ENCODE peak calls at places on chromosomes 1 and 21, in seven cellular contexts. One of them, this sample, is unnamed.

GRCh38 chr1:230972855-230973271 is 5.8 kb downstream of the TTC13 start:
- DNase-seq in fibroblast of lung: no peak
- DNase-seq in WTC11: no peak
- DNase-seq in MCF 10A: no peak
- DNase-seq in GM23248: peak; percentile 41
- DNase-seq in stimulated activated CD4-positive, alpha-beta T cell treated with anti-CD3 and anti-CD28 coated beads, Interleukin-4, amount 100 ng/mL, for 4 hours: peak; percentile 16
- DNase-seq in lung: no peak
- DNase-seq in this sample: no peak

GRCh38 chr1:156423422-156424352 is 54.7 kb downstream of the RHBG start:
- DNase-seq in fibroblast of lung: no peak
- DNase-seq in WTC11: no peak
- DNase-seq in MCF 10A: no peak
- DNase-seq in GM23248: no peak
- DNase-seq in stimulated activated CD4-positive, alpha-beta T cell treated with anti-CD3 and anti-CD28 coated beads, Interleukin-4, amount 100 ng/mL, for 4 hours: no peak
- DNase-seq in lung: no peak
- DNase-seq in this sample: no peak

GRCh38 chr1:45974541-45975269 is 157.7 kb downstream of the PIK3R3 start:
- DNase-seq in fibroblast of lung: no peak
- DNase-seq in WTC11: no peak
- DNase-seq in MCF 10A: peak; percentile 64
- DNase-seq in GM23248: no peak
- DNase-seq in stimulated activated CD4-positive, alpha-beta T cell treated with anti-CD3 and anti-CD28 coated beads, Interleukin-4, amount 100 ng/mL, for 4 hours: no peak
- DNase-seq in lung: no peak
- DNase-seq in this sample: no peak

GRCh38 chr1:43987159-43988022 is 4.0 kb upstream of the CCDC24 start:
- DNase-seq in fibroblast of lung: no peak
- DNase-seq in WTC11: no peak
- DNase-seq in MCF 10A: no peak
- DNase-seq in GM23248: peak; percentile 54
- DNase-seq in stimulated activated CD4-positive, alpha-beta T cell treated with anti-CD3 and anti-CD28 coated beads, Interleukin-4, amount 100 ng/mL, for 4 hours: no peak
- DNase-seq in lung: no peak
- DNase-seq in this sample: peak; percentile 50

GRCh38 chr21:37758997-37759396 is 157.3 kb downstream of the KCNJ6 start:
- DNase-seq in fibroblast of lung: peak; percentile 59
- DNase-seq in WTC11: peak; percentile 79
- DNase-seq in MCF 10A: peak; percentile 54
- DNase-seq in GM23248: peak; percentile 68
- DNase-seq in stimulated activated CD4-positive, alpha-beta T cell treated with anti-CD3 and anti-CD28 coated beads, Interleukin-4, amount 100 ng/mL, for 4 hours: no peak
- DNase-seq in lung: no peak
- DNase-seq in this sample: peak; percentile 65

GRCh38 chr1:82445132-82445531 is 644.4 kb downstream of the ADGRL2 start:
- DNase-seq in fibroblast of lung: no peak
- DNase-seq in WTC11: no peak
- DNase-seq in MCF 10A: no peak
- DNase-seq in GM23248: no peak
- DNase-seq in stimulated activated CD4-positive, alpha-beta T cell treated with anti-CD3 and anti-CD28 coated beads, Interleukin-4, amount 100 ng/mL, for 4 hours: no peak
- DNase-seq in lung: no peak
- DNase-seq in this sample: no peak

GRCh38 chr1:156114101-156114918 is at the start of gene LMNA:
- DNase-seq in fibroblast of lung: peak; percentile 96
- DNase-seq in WTC11: peak; percentile 80
- DNase-seq in MCF 10A: peak; percentile 100
- DNase-seq in GM23248: peak; percentile 98
- DNase-seq in stimulated activated CD4-positive, alpha-beta T cell treated with anti-CD3 and anti-CD28 coated beads, Interleukin-4, amount 100 ng/mL, for 4 hours: peak; percentile 72
- DNase-seq in lung: peak; percentile 92
- DNase-seq in this sample: peak; percentile 97

GRCh38 chr21:33021150-33021549 is 4.6 kb upstream of the OLIG2 start:
- DNase-seq in fibroblast of lung: no peak
- DNase-seq in WTC11: no peak
- DNase-seq in MCF 10A: no peak
- DNase-seq in GM23248: no peak
- DNase-seq in stimulated activated CD4-positive, alpha-beta T cell treated with anti-CD3 and anti-CD28 coated beads, Interleukin-4, amount 100 ng/mL, for 4 hours: no peak
- DNase-seq in lung: no peak
- DNase-seq in this sample: no peak

GRCh38 chr1:226094451-226094850 is 31.9 kb downstream of the H3-3A start:
- DNase-seq in fibroblast of lung: no peak
- DNase-seq in WTC11: no peak
- DNase-seq in MCF 10A: no peak
- DNase-seq in GM23248: no peak
- DNase-seq in stimulated activated CD4-positive, alpha-beta T cell treated with anti-CD3 and anti-CD28 coated beads, Interleukin-4, amount 100 ng/mL, for 4 hours: no peak
- DNase-seq in lung: no peak
- DNase-seq in this sample: no peak

GRCh38 chr1:47487826-47488450 is 50.1 kb downstream of the FOXD2 start:
- DNase-seq in fibroblast of lung: no peak
- DNase-seq in WTC11: no peak
- DNase-seq in MCF 10A: no peak
- DNase-seq in GM23248: no peak
- DNase-seq in stimulated activated CD4-positive, alpha-beta T cell treated with anti-CD3 and anti-CD28 coated beads, Interleukin-4, amount 100 ng/mL, for 4 hours: no peak
- DNase-seq in lung: no peak
- DNase-seq in this sample: no peak

GRCh38 chr1:62912028-62912638 is 128.2 kb downstream of the ATG4C start:
- DNase-seq in fibroblast of lung: peak; percentile 37
- DNase-seq in WTC11: no peak
- DNase-seq in MCF 10A: peak; percentile 35
- DNase-seq in GM23248: peak; percentile 56
- DNase-seq in stimulated activated CD4-positive, alpha-beta T cell treated with anti-CD3 and anti-CD28 coated beads, Interleukin-4, amount 100 ng/mL, for 4 hours: no peak
- DNase-seq in lung: no peak
- DNase-seq in this sample: peak; percentile 24

GRCh38 chr1:93817819-93818569 is 61.0 kb downstream of the DNTTIP2 start:
- DNase-seq in fibroblast of lung: no peak
- DNase-seq in WTC11: no peak
- DNase-seq in MCF 10A: peak; percentile 47
- DNase-seq in GM23248: no peak
- DNase-seq in stimulated activated CD4-positive, alpha-beta T cell treated with anti-CD3 and anti-CD28 coated beads, Interleukin-4, amount 100 ng/mL, for 4 hours: no peak
- DNase-seq in lung: no peak
- DNase-seq in this sample: peak; percentile 54

GRCh38 chr1:31703431-31704260 is at the start of gene COL16A1:
- DNase-seq in fibroblast of lung: peak; percentile 79
- DNase-seq in WTC11: peak; percentile 57
- DNase-seq in MCF 10A: peak; percentile 40
- DNase-seq in GM23248: peak; percentile 86
- DNase-seq in stimulated activated CD4-positive, alpha-beta T cell treated with anti-CD3 and anti-CD28 coated beads, Interleukin-4, amount 100 ng/mL, for 4 hours: no peak
- DNase-seq in lung: peak; percentile 51
- DNase-seq in this sample: peak; percentile 67

GRCh38 chr1:22044690-22045420 is 7.7 kb upstream of the CDC42 start:
- DNase-seq in fibroblast of lung: peak; percentile 70
- DNase-seq in WTC11: no peak
- DNase-seq in MCF 10A: peak; percentile 73
- DNase-seq in GM23248: peak; percentile 72
- DNase-seq in stimulated activated CD4-positive, alpha-beta T cell treated with anti-CD3 and anti-CD28 coated beads, Interleukin-4, amount 100 ng/mL, for 4 hours: no peak
- DNase-seq in lung: no peak
- DNase-seq in this sample: no peak

GRCh38 chr1:205294175-205294913 is 27.2 kb downstream of the NUAK2 start:
- DNase-seq in fibroblast of lung: peak; percentile 88
- DNase-seq in WTC11: peak; percentile 58
- DNase-seq in MCF 10A: peak; percentile 97
- DNase-seq in GM23248: peak; percentile 86
- DNase-seq in stimulated activated CD4-positive, alpha-beta T cell treated with anti-CD3 and anti-CD28 coated beads, Interleukin-4, amount 100 ng/mL, for 4 hours: no peak
- DNase-seq in lung: no peak
- DNase-seq in this sample: peak; percentile 99

GRCh38 chr1:209720826-209721225 is 16.2 kb downstream of the HSD11B1 start:
- DNase-seq in fibroblast of lung: peak; percentile 55
- DNase-seq in WTC11: no peak
- DNase-seq in MCF 10A: no peak
- DNase-seq in GM23248: no peak
- DNase-seq in stimulated activated CD4-positive, alpha-beta T cell treated with anti-CD3 and anti-CD28 coated beads, Interleukin-4, amount 100 ng/mL, for 4 hours: no peak
- DNase-seq in lung: no peak
- DNase-seq in this sample: peak; percentile 69

GRCh38 chr1:186953876-186954275 is 125.1 kb downstream of the PLA2G4A start:
- DNase-seq in fibroblast of lung: no peak
- DNase-seq in WTC11: no peak
- DNase-seq in MCF 10A: no peak
- DNase-seq in GM23248: no peak
- DNase-seq in stimulated activated CD4-positive, alpha-beta T cell treated with anti-CD3 and anti-CD28 coated beads, Interleukin-4, amount 100 ng/mL, for 4 hours: no peak
- DNase-seq in lung: no peak
- DNase-seq in this sample: no peak

GRCh38 chr1:84488107-84488506 is 9.0 kb downstream of the RPF1 start:
- DNase-seq in fibroblast of lung: no peak
- DNase-seq in WTC11: no peak
- DNase-seq in MCF 10A: no peak
- DNase-seq in GM23248: no peak
- DNase-seq in stimulated activated CD4-positive, alpha-beta T cell treated with anti-CD3 and anti-CD28 coated beads, Interleukin-4, amount 100 ng/mL, for 4 hours: no peak
- DNase-seq in lung: no peak
- DNase-seq in this sample: no peak

GRCh38 chr1:214609692-214610091 is 6.7 kb downstream of the CENPF start:
- DNase-seq in fibroblast of lung: no peak
- DNase-seq in WTC11: no peak
- DNase-seq in MCF 10A: no peak
- DNase-seq in GM23248: no peak
- DNase-seq in stimulated activated CD4-positive, alpha-beta T cell treated with anti-CD3 and anti-CD28 coated beads, Interleukin-4, amount 100 ng/mL, for 4 hours: no peak
- DNase-seq in lung: no peak
- DNase-seq in this sample: no peak

GRCh38 chr1:86778510-86779218 is 74.3 kb downstream of the SH3GLB1 start:
- DNase-seq in fibroblast of lung: peak; percentile 44
- DNase-seq in WTC11: no peak
- DNase-seq in MCF 10A: peak; percentile 27
- DNase-seq in GM23248: peak; percentile 33
- DNase-seq in stimulated activated CD4-positive, alpha-beta T cell treated with anti-CD3 and anti-CD28 coated beads, Interleukin-4, amount 100 ng/mL, for 4 hours: no peak
- DNase-seq in lung: no peak
- DNase-seq in this sample: no peak

GRCh38 chr1:20494609-20495311 is 8.8 kb upstream of the CAMK2N1 start:
- DNase-seq in fibroblast of lung: peak; percentile 92
- DNase-seq in WTC11: no peak
- DNase-seq in MCF 10A: peak; percentile 87
- DNase-seq in GM23248: peak; percentile 97
- DNase-seq in stimulated activated CD4-positive, alpha-beta T cell treated with anti-CD3 and anti-CD28 coated beads, Interleukin-4, amount 100 ng/mL, for 4 hours: no peak
- DNase-seq in lung: no peak
- DNase-seq in this sample: peak; percentile 90

GRCh38 chr21:14541840-14542495 is 4.1 kb downstream of the SAMSN1 start:
- DNase-seq in fibroblast of lung: no peak
- DNase-seq in WTC11: no peak
- DNase-seq in MCF 10A: no peak
- DNase-seq in GM23248: no peak
- DNase-seq in stimulated activated CD4-positive, alpha-beta T cell treated with anti-CD3 and anti-CD28 coated beads, Interleukin-4, amount 100 ng/mL, for 4 hours: no peak
- DNase-seq in lung: no peak
- DNase-seq in this sample: no peak

GRCh38 chr1:218679988-218680743 is 335.0 kb downstream of the TGFB2 start:
- DNase-seq in fibroblast of lung: no peak
- DNase-seq in WTC11: no peak
- DNase-seq in MCF 10A: peak; percentile 46
- DNase-seq in GM23248: no peak
- DNase-seq in stimulated activated CD4-positive, alpha-beta T cell treated with anti-CD3 and anti-CD28 coated beads, Interleukin-4, amount 100 ng/mL, for 4 hours: no peak
- DNase-seq in lung: no peak
- DNase-seq in this sample: no peak

GRCh38 chr1:203695116-203695515 is 68.5 kb downstream of the ATP2B4 start:
- DNase-seq in fibroblast of lung: no peak
- DNase-seq in WTC11: no peak
- DNase-seq in MCF 10A: peak; percentile 34
- DNase-seq in GM23248: peak; percentile 39
- DNase-seq in stimulated activated CD4-positive, alpha-beta T cell treated with anti-CD3 and anti-CD28 coated beads, Interleukin-4, amount 100 ng/mL, for 4 hours: no peak
- DNase-seq in lung: no peak
- DNase-seq in this sample: no peak

GRCh38 chr21:27062441-27062840 is 95.6 kb upstream of the ADAMTS5 start:
- DNase-seq in fibroblast of lung: peak; percentile 40
- DNase-seq in WTC11: no peak
- DNase-seq in MCF 10A: peak; percentile 17
- DNase-seq in GM23248: no peak
- DNase-seq in stimulated activated CD4-positive, alpha-beta T cell treated with anti-CD3 and anti-CD28 coated beads, Interleukin-4, amount 100 ng/mL, for 4 hours: no peak
- DNase-seq in lung: no peak
- DNase-seq in this sample: no peak

GRCh38 chr21:38955495-38955894 is 149.8 kb downstream of the ETS2 start:
- DNase-seq in fibroblast of lung: peak; percentile 61
- DNase-seq in WTC11: no peak
- DNase-seq in MCF 10A: peak; percentile 79
- DNase-seq in GM23248: peak; percentile 90
- DNase-seq in stimulated activated CD4-positive, alpha-beta T cell treated with anti-CD3 and anti-CD28 coated beads, Interleukin-4, amount 100 ng/mL, for 4 hours: no peak
- DNase-seq in lung: no peak
- DNase-seq in this sample: peak; percentile 59

GRCh38 chr1:153699116-153699515 is 20.6 kb downstream of the NPR1 start:
- DNase-seq in fibroblast of lung: peak; percentile 34
- DNase-seq in WTC11: no peak
- DNase-seq in MCF 10A: peak; percentile 54
- DNase-seq in GM23248: peak; percentile 89
- DNase-seq in stimulated activated CD4-positive, alpha-beta T cell treated with anti-CD3 and anti-CD28 coated beads, Interleukin-4, amount 100 ng/mL, for 4 hours: no peak
- DNase-seq in lung: no peak
- DNase-seq in this sample: peak; percentile 20

GRCh38 chr1:177383715-177384114 is 213.0 kb downstream of the BRINP2 start:
- DNase-seq in fibroblast of lung: peak; percentile 4
- DNase-seq in WTC11: no peak
- DNase-seq in MCF 10A: no peak
- DNase-seq in GM23248: peak; percentile 10
- DNase-seq in stimulated activated CD4-positive, alpha-beta T cell treated with anti-CD3 and anti-CD28 coated beads, Interleukin-4, amount 100 ng/mL, for 4 hours: no peak
- DNase-seq in lung: no peak
- DNase-seq in this sample: no peak